ENCODE peak calls at places on chromosomes 12 and 14, in five cellular contexts. S is aorta, F is tibial nerve, C is neural progenitor cell, I is lower lobe of right lung. X is an unnamed sample. For H3K27me3, the result is how much of the 10 kb centered on the place peaks cover.

GRCh38 chr12:116504438-116504837 is 54.7 kb upstream of the MAP1LC3B2 start:
- DNase-seq in S (no peak), F (no peak), C (no peak), I (no peak), X (no peak)

GRCh38 chr12:71710276-71711125 is 24.6 kb downstream of the TMEM19 start:
- DNase-seq in S (no peak), F (no peak), C (no peak), I (no peak), X (peak)

GRCh38 chr14:91996951-91997371 is 42.9 kb downstream of the TRIP11 start:
- DNase-seq in S (no peak), F (peak), C (peak), I (no peak), X (peak)

GRCh38 chr14:75238728-75239455 is 39.7 kb upstream of the FOS start:
- DNase-seq in S (peak), F (no peak), C (peak), I (no peak), X (no peak)

GRCh38 chr14:92846162-92846897 is 52.2 kb downstream of the GOLGA5 start:
- DNase-seq in S (no peak), F (no peak), C (no peak), I (no peak), X (peak)

GRCh38 chr14:77267937-77268699 is 2.9 kb downstream of the NGB start:
- DNase-seq in S (peak), F (no peak), C (no peak), I (no peak), X (no peak)

GRCh38 chr12:3668479-3669165 is 84.3 kb downstream of the CRACR2A start:
- DNase-seq in S (no peak), F (no peak), C (no peak), I (no peak), X (no peak)

GRCh38 chr12:82793882-82794281 is 107.2 kb downstream of the TMTC2 start:
- DNase-seq in S (no peak), F (no peak), C (peak), I (no peak), X (no peak)

GRCh38 chr12:20950248-20950647 is 139.7 kb downstream of the SLCO1B3 start:
- DNase-seq in S (no peak), F (no peak), C (peak), I (no peak), X (no peak)

DNA sequence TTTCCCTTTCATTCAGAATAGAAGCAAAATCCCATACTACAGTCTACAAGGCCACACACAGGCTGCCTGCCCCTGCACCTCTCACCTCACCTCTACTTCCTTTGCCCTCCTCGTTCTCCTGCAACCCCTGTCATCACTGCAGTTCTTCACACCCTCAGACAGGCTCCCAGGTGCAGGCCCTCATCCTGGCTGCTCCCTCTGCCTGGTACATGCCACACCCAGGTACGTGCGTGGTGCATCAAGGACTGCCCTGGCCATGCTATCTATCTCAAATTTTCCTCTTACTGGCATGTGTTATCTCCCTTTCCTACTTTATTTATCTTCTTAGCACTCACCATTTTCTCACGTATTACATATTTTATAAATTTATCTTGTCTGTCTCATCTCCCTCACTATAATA is 24.3 kb downstream of the TM7SF3 start:
- DNase-seq in S (no peak), F (no peak), C (no peak), I (no peak), X (no peak)
- H3K27me3 ChIP-seq in S (under half), F (under half), C (under half), I (under half), X (under half)

DNA sequence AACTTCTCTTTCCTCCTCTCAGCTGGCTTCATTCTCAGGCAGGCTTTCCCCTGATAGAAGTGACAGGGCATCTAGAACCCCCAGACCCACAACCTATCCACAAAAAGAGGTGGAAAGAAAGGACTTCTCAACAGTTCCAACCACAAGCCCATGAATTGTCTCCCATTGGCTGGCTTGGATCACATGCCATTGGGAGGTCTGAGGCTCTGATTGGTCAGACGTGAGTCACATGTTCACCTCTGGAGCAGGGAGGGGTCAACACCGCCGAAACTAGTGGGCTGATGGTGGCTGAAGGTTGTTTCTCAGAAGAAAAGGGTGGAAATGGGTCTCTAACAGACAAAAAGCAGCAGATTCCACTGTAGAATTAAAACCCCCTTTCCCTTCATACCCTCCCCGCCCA is 47.3 kb downstream of the DRAM1 start:
- DNase-seq in S (no peak), F (no peak), C (no peak), I (no peak), X (no peak)
- H3K4me3 ChIP-seq in S (no peak), F (no peak), C (no peak), I (no peak), X (no peak)

GRCh38 chr14:22715186-22715812 is 51.2 kb upstream of the OXA1L start:
- DNase-seq in S (no peak), F (no peak), C (no peak), I (no peak), X (no peak)
- H3K27me3 ChIP-seq in S (under half), F (under half), C (under half), I (under half), X (under half)

DNA sequence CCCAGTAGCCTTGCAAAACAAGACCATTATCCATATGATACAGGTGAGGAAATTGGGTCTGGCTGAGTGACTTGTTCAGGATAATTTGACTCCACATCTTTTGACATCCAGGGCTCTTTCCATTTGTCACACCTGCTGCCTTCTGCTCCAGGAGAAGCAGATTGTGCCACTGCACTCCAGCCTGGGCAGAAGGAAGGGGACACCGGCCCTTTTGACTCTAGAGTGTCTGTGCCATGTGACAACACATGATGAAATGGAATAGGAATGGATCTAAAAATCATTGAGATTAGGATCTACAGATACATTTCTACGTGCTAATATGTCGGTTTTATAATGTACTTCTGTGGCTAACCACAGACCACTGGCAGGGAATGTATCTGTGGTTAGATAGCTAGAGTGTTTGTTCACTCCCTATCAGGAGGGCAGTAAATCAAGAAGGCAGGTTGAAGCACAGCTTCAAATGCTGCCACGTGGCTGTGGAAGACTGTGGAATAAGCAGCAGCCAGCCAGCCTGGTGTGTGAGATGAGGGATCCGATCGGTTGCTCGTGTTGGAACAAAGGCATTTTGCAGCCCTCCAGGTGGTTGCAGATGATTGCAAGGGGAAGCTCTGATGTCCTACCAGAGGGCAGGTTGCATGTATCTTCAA is 28.4 kb downstream of the EML1 start:
- DNase-seq in S (no peak), F (no peak), C (no peak), I (no peak), X (peak)
- H3K4me3 ChIP-seq in S (no peak), F (no peak), C (no peak), I (no peak), X (no peak)

GRCh38 chr12:51391047-51391837 is at the start of gene GALNT6:
- DNase-seq in S (peak), F (no peak), C (peak), I (peak), X (no peak)

GRCh38 chr12:51395283-51396230 is 4.4 kb upstream of the GALNT6 start:
- DNase-seq in S (no peak), F (no peak), C (no peak), I (no peak), X (no peak)

GRCh38 chr12:51392556-51393237 is 1.5 kb upstream of the GALNT6 start:
- DNase-seq in S (no peak), F (no peak), C (peak), I (no peak), X (no peak)

GRCh38 chr12:51390457-51391046 is 654 bp downstream of the GALNT6 start:
- DNase-seq in S (peak), F (no peak), C (no peak), I (no peak), X (no peak)

DNA sequence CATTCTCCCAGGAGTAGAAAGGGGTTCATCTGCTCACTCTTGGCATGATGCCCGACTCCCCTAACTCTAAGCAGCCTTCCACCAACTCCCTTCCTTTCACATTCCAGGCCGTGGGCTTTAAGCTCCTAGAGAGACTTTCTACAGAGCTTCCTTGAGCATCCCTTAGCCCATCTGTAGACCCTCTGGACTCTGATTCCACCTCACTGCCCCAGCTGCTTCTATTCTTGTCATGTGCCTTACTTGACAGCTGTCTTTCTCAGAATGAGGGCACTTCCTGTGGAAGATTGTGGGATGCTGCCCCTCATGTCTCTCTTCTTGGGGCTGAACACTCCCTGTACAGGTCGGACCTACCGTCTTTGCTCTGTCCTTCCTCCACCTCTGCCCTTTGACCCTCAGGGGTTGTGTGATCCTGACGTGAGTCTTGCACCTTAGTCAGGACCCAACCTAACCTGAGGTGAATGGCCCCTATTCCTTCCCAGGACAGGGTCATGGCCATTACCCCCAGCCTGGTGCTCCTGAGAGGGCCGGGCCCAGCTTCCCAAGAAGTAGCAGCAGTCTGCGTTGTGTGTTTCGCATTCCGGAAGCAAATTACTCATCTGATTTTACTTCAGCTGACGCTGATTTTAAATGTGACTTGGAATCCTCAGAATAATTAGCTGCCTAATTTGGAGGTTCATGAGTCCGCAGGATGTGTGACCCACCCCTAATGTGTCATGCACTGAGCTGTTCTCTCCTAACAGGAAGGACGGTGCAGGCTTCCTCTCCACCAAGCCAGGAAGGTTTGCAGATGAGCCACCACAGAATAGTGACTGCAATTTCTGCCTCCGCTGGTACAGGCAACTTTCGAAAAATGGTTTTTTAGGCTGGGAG is 2.7 kb upstream of the GALNT6 start:
- DNase-seq in S (no peak), F (no peak), C (no peak), I (no peak), X (peak)
- H3K27me3 ChIP-seq in S (under half), F (under half), C (half or more), I (under half), X (under half)

GRCh38 chr12:45668641-45669040 is 60.9 kb upstream of the ARID2 start:
- DNase-seq in S (no peak), F (no peak), C (no peak), I (no peak), X (no peak)
- H3K4me3 ChIP-seq in S (no peak), F (no peak), C (no peak), I (no peak), X (no peak)

DNA sequence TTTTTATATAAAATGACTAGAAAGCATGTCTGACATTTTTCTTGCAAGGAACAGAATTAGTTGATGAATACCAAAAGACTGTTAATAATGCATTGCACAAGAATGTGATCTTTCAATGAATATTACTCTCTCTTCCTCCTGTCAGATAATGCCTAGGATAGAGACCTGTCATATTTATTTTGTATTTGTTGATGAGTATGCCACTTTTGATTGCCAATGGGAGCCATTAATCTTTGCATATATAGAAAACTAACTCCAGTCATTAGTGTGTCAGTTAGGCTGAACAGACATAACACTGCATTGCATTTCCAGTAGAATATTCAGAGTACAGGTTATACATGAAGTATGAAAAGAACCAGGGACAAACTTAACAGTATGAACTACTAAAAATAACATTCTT is 1125.3 kb downstream of the LRFN5 start:
- DNase-seq in S (no peak), F (no peak), C (no peak), I (no peak), X (no peak)
- H3K27me3 ChIP-seq in S (under half), F (under half), C (under half), I (under half), X (under half)

GRCh38 chr12:56522486-56523193 is 1.0 kb downstream of the RBMS2 start:
- DNase-seq in S (no peak), F (no peak), C (peak), I (no peak), X (no peak)
- H3K4me3 ChIP-seq in S (peak), F (peak), C (peak), I (peak), X (peak)

GRCh38 chr12:130557201-130557600 is 158.9 kb downstream of the RIMBP2 start:
- DNase-seq in S (no peak), F (no peak), C (no peak), I (no peak), X (no peak)

GRCh38 chr12:130559806-130560205 is 156.3 kb downstream of the RIMBP2 start:
- DNase-seq in S (no peak), F (no peak), C (no peak), I (no peak), X (no peak)

GRCh38 chr12:130560321-130560720 is 155.8 kb downstream of the RIMBP2 start:
- DNase-seq in S (no peak), F (no peak), C (no peak), I (no peak), X (no peak)

GRCh38 chr12:130556486-130557055 is 159.5 kb downstream of the RIMBP2 start:
- DNase-seq in S (no peak), F (no peak), C (no peak), I (no peak), X (no peak)

DNA sequence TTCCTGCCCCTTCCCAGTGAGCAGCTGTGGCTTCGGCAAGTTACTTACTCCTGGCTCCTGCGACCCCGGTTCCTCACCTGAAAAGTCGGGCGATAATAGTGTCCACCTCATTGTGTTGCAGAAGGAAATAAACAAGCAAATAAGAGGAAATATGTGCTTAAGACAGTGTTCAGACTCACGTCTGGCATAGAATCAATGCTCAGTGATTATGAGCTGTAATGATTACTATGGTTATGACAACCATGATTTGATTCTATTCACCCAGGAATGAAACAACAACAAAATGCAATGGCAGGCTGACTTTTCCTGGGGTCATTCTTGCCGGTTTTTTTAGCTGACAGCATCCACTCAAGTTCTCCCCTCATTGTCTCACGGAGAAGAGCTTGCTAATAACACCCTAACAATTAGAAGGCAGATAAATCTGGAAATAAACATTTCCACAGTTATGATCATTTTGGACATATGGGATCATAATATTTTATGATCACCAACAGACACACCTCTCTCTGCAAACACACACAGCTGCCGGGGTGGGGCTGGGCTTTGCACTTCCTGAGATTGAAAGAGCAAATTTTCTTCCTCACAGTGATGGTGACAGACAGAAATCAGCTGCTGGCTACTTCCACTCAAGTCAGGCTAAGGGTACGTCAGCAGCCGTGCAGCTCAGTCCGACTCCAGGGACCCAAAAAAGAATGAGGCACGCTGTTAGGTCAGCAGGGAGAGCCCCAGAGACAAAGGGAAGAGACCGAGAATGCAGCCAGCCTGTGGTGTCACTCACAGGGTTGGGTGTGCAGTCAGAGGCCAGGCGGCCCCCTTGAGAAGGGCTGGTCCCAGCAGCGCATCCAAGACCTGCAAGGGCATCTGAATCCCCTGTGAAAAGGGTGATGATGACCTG is 158.0 kb downstream of the RIMBP2 start:
- DNase-seq in S (no peak), F (no peak), C (peak), I (no peak), X (no peak)
- H3K27me3 ChIP-seq in S (under half), F (under half), C (under half), I (under half), X (under half)